ENCODE peak calls at places on chromosome 13, in six cellular contexts. C, W, T, S, G and B are unnamed samples.

GRCh38 chr13:90055121-90055520 is 1292.4 kb upstream of the MIR17HG start:
- DNase-seq in C (no peak), W (peak; percentile 3), T (peak; percentile 47), G (no peak), S (no peak), B (no peak)

GRCh38 chr13:97028441-97029299 is 34.4 kb upstream of the OXGR1 start:
- DNase-seq in T (peak; percentile 66), C (peak; percentile 21), G (no peak), S (peak; percentile 21), W (peak; percentile 67), B (peak; percentile 66)

GRCh38 chr13:33180009-33180804 is 105.3 kb downstream of the STARD13 start:
- DNase-seq in S (no peak), G (no peak), W (no peak), C (no peak), T (no peak), B (no peak)

GRCh38 chr13:41658057-41658642 is 200.8 kb downstream of the RGCC start:
- DNase-seq in W (peak; percentile 60), S (no peak), T (peak; percentile 6), C (no peak), G (no peak), B (no peak)

GRCh38 chr13:35349673-35350278 is 126.7 kb downstream of the MAB21L1 start:
- DNase-seq in C (no peak), W (peak; percentile 39), S (no peak), G (no peak), T (peak; percentile 3), B (no peak)

GRCh38 chr13:48849515-48849914 is 126.2 kb upstream of the FNDC3A start:
- DNase-seq in S (no peak), W (no peak), G (no peak), T (no peak), C (no peak), B (no peak)

GRCh38 chr13:111177081-111177711 is 62.1 kb downstream of the ARHGEF7 start:
- DNase-seq in T (no peak), C (peak; percentile 39), G (no peak), S (peak; percentile 27), W (peak; percentile 28), B (peak; percentile 17)

GRCh38 chr13:65336106-65336603 is 1894.0 kb downstream of the PCDH9 start:
- DNase-seq in T (no peak), C (no peak), S (no peak), W (no peak), G (peak; percentile 49), B (no peak)

GRCh38 chr13:100175078-100175802 is 86.3 kb downstream of the PCCA start:
- DNase-seq in S (no peak), W (no peak), G (no peak), T (no peak), C (no peak), B (no peak)

GRCh38 chr13:94558721-94559120 is 37.2 kb downstream of the TGDS start:
- DNase-seq in S (no peak), C (no peak), T (no peak), W (peak; percentile 7), G (no peak), B (no peak)

GRCh38 chr13:113548171-113548641 is 36.3 kb upstream of the TFDP1 start:
- DNase-seq in G (peak; percentile 82), S (no peak), T (no peak), W (peak; percentile 66), C (no peak), B (peak; percentile 51)

GRCh38 chr13:75904012-75904411 is 267.9 kb downstream of the LMO7 start:
- DNase-seq in C (no peak), W (no peak), S (no peak), G (no peak), T (no peak), B (no peak)

GRCh38 chr13:33277946-33278345 is 7.6 kb downstream of the STARD13 start:
- DNase-seq in T (no peak), W (peak; percentile 91), C (no peak), S (no peak), G (no peak), B (no peak)

GRCh38 chr13:75760182-75760981 is 124.3 kb downstream of the LMO7 start:
- DNase-seq in W (peak; percentile 45), T (no peak), C (no peak), S (no peak), G (no peak), B (peak; percentile 75)

GRCh38 chr13:51148952-51149573 is 38.0 kb upstream of the C13orf42 start:
- DNase-seq in S (peak; percentile 30), C (no peak), T (peak; percentile 53), G (no peak), W (peak; percentile 60), B (peak; percentile 66)

GRCh38 chr13:98199480-98199879 is 22.4 kb upstream of the RNF113B start:
- DNase-seq in W (no peak), T (no peak), S (no peak), C (no peak), G (no peak), B (no peak)

GRCh38 chr13:31962661-31963345 is 68.8 kb upstream of the FRY start:
- DNase-seq in C (no peak), W (no peak), G (no peak), T (peak; percentile 38), S (no peak), B (no peak)

GRCh38 chr13:111857336-111857735 is 209.6 kb upstream of the SOX1 start:
- DNase-seq in T (no peak), W (no peak), G (no peak), S (no peak), C (no peak), B (no peak)

GRCh38 chr13:44196186-44196751 is 177.4 kb upstream of the SERP2 start:
- DNase-seq in W (no peak), C (no peak), S (no peak), G (no peak), T (no peak), B (no peak)

GRCh38 chr13:99617474-99618255 is 116.4 kb downstream of the TM9SF2 start:
- DNase-seq in T (peak; percentile 65), G (no peak), C (no peak), S (no peak), W (peak; percentile 66), B (no peak)